ENCODE peak calls at places on chromosome 17, in ten cellular contexts. D, Q, H, N, M, W, Y, U, B and K are unnamed samples.

GRCh38 chr17:21286066-21286770 is 1.7 kb downstream of the MAP2K3 start:
- DNase-seq in H (peak; percentile 92), M (peak; percentile 91), N (peak; percentile 95), D (peak; percentile 88), U (peak; percentile 99), Y (peak; percentile 45), B (peak; percentile 96), W (no peak), Q (peak; percentile 86), K (no peak)

GRCh38 chr17:58335061-58335731 is 6.6 kb upstream of the TSPOAP1 start:
- DNase-seq in D (no peak), U (no peak), N (peak; percentile 66), Q (no peak), M (no peak), B (no peak), Y (no peak), W (no peak), H (no peak), K (no peak)

GRCh38 chr17:3574231-3574630 is 16.6 kb upstream of the TRPV3 start:
- DNase-seq in U (no peak), Y (no peak), H (no peak), D (no peak), M (no peak), B (no peak), W (no peak), Q (no peak), N (no peak), K (no peak)

GRCh38 chr17:75270218-75270965 is 639 bp downstream of the MIF4GD start:
- DNase-seq in U (peak; percentile 76), M (peak; percentile 79), N (peak; percentile 89), B (peak; percentile 78), H (peak; percentile 78), W (no peak), D (peak; percentile 72), Q (peak; percentile 62), Y (peak; percentile 78), K (no peak)

GRCh38 chr17:1640329-1641064 is 5.0 kb downstream of the SCARF1 start:
- DNase-seq in B (no peak), D (no peak), Q (no peak), Y (no peak), N (peak; percentile 74), M (no peak), U (no peak), H (no peak), W (no peak), K (no peak)

GRCh38 chr17:50028207-50029120 is 27.4 kb upstream of the ITGA3 start:
- DNase-seq in M (peak; percentile 46), W (no peak), Q (no peak), U (peak; percentile 63), D (no peak), Y (peak; percentile 78), H (no peak), N (peak; percentile 79), B (peak; percentile 97), K (no peak)

GRCh38 chr17:15341385-15341849 is at the start of gene TEKT3:
- DNase-seq in H (peak; percentile 89), W (no peak), N (peak; percentile 92), D (peak; percentile 85), Q (peak; percentile 90), B (peak; percentile 78), Y (peak; percentile 96), U (peak; percentile 66), M (peak; percentile 95), K (peak; percentile 77)

GRCh38 chr17:15177343-15177742 is 87.8 kb downstream of the PMP22 start:
- DNase-seq in B (no peak), M (no peak), Y (no peak), U (no peak), N (no peak), H (no peak), W (no peak), Q (no peak), D (no peak), K (no peak)

GRCh38 chr17:81279278-81280073 is 15.6 kb downstream of the SLC38A10 start:
- DNase-seq in D (no peak), M (no peak), B (no peak), N (no peak), H (no peak), Q (no peak), W (no peak), U (no peak), Y (no peak), K (no peak)
- H3K36me3 ChIP-seq in D (no peaks in the 10 kb centered on the region), M (peaks cover 15% of the 10 kb centered on the region), B (peaks cover 81% of the 10 kb centered on the region), N (peaks cover 65% of the 10 kb centered on the region), H (no peaks in the 10 kb centered on the region), Q (peaks cover 72% of the 10 kb centered on the region), W (peaks cover 17% of the 10 kb centered on the region), U (peaks cover 16% of the 10 kb centered on the region), Y (no peaks in the 10 kb centered on the region), K (peaks cover 10% of the 10 kb centered on the region)

DNA sequence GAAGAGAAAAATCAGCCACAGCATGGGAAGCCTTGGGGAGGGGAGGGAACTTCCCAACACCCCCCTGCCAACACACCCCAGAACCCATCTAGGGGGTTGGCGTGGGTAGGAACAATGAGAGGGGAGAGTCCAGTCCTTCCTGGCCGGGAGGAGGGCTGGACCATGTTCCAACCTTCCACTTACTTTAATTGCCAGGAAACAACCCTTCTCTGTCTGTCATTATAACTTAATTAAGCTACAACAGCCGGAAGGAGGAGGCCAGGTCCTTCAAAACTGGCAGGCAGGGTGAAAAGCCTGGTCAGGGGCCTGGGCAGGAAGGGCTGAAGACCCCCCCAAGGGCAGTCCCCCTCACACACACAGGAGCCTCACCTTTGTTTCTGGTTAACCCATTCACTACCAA is 447.0 kb downstream of the SOX9 start:
- DNase-seq in U (no peak), M (no peak), H (no peak), Q (no peak), N (no peak), Y (no peak), D (no peak), W (no peak), B (no peak), K (no peak)
- H3K27ac ChIP-seq in U (no peak overlapping the region), M (no peak overlapping the region), H (no peak overlapping the region), Q (no peak overlapping the region), N (no peak overlapping the region), Y (no peak overlapping the region), D (no peak overlapping the region), W (no peak overlapping the region), B (no peak overlapping the region), K (no peak overlapping the region)

GRCh38 chr17:7684856-7685532 is 2.3 kb downstream of the TP53 start:
- DNase-seq in W (no peak), H (no peak), Y (no peak), M (no peak), D (no peak), U (no peak), N (no peak), Q (no peak), B (no peak), K (no peak)
- H3K4me1 ChIP-seq in W (peaks cover 12% of the 10 kb centered on the region), H (peaks cover 20% of the 10 kb centered on the region), Y (peaks cover 16% of the 10 kb centered on the region), M (peaks cover 15% of the 10 kb centered on the region), D (peaks cover 27% of the 10 kb centered on the region), U (peaks cover 9% of the 10 kb centered on the region), N (peaks cover 23% of the 10 kb centered on the region), Q (peaks cover 53% of the 10 kb centered on the region), B (peaks cover 18% of the 10 kb centered on the region), K (no peaks in the 10 kb centered on the region)

DNA sequence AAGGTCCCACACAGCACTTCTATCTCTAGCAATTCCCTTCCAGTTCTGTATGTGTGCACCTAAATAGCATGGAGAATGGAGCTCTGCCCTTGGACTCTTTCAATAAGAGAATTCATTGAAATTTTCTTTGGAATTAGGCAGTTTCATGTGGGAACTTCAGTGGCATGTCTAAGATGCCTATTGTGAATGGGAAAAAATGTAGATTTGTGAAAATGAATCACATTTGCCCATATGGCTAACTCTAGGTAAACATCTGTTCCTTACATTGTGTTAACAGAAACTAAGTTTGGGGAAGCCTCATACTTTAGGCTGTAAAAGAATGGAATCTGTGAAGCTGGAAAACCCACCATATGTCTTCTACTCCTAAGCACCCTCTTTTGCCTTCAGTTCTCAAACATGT is 206.5 kb downstream of the KIF2B start:
- DNase-seq in D (no peak), W (no peak), U (no peak), B (no peak), N (no peak), Y (no peak), Q (no peak), M (no peak), H (no peak), K (no peak)
- H3K36me3 ChIP-seq in D (no peaks in the 10 kb centered on the region), W (no peaks in the 10 kb centered on the region), U (no peaks in the 10 kb centered on the region), B (no peaks in the 10 kb centered on the region), N (no peaks in the 10 kb centered on the region), Y (no peaks in the 10 kb centered on the region), Q (no peaks in the 10 kb centered on the region), M (no peaks in the 10 kb centered on the region), H (no peaks in the 10 kb centered on the region), K (no peaks in the 10 kb centered on the region)